ENCODE peak calls at places on chromosomes 1 and 21, in eight cellular contexts. N is heart left ventricle; T is stimulated activated CD8-positive, alpha-beta memory T cell treated with anti-CD3 and anti-CD28 coated beads, Interleukin-15, amount 100 ng/mL, for 24 hours; G is fibroblast of villous mesenchyme; H is glomerular endothelial cell; C is astrocyte of the spinal cord; F is psoas muscle; V is HepG2. E is an unnamed sample.

GRCh38 chr1:233242827-233243483 is 52.6 kb downstream of the PCNX2 start:
- DNase-seq in N (no peak), C (no peak), G (no peak), H (no peak), V (no peak), F (no peak), T (no peak), E (no peak)

GRCh38 chr1:84506729-84507453 is 510 bp upstream of the GNG5 start:
- DNase-seq in N (no peak), G (no peak), V (no peak), H (peak; percentile 7), T (no peak), C (no peak), F (no peak), E (no peak)

GRCh38 chr1:33096358-33097005 is 15.5 kb downstream of the AZIN2 start:
- DNase-seq in C (peak; percentile 37), H (no peak), F (no peak), G (peak; percentile 54), N (no peak), T (no peak), V (no peak), E (no peak)

GRCh38 chr1:53447413-53447812 is 11.8 kb upstream of the DMRTB1 start:
- DNase-seq in G (no peak), V (no peak), T (no peak), N (no peak), F (no peak), C (no peak), H (no peak), E (no peak)

GRCh38 chr1:235632538-235633219 is 16.9 kb downstream of the GNG4 start:
- DNase-seq in N (no peak), T (no peak), G (peak; percentile 43), H (no peak), F (no peak), V (no peak), C (peak; percentile 66), E (peak; percentile 2)

GRCh38 chr1:26378088-26378878 is 5.7 kb upstream of the ZNF683 start:
- DNase-seq in F (no peak), H (peak; percentile 29), T (peak; percentile 49), V (no peak), C (peak; percentile 96), N (no peak), G (peak; percentile 98), E (no peak)

GRCh38 chr1:19582318-19582717 is 61.8 kb upstream of the NBL1 start:
- DNase-seq in C (no peak), T (peak; percentile 55), H (peak; percentile 20), G (no peak), V (no peak), N (peak; percentile 77), F (peak; percentile 61), E (no peak)

GRCh38 chr1:161051219-161051618 is 5.4 kb upstream of the USF1 start:
- DNase-seq in C (no peak), F (no peak), H (no peak), T (no peak), V (no peak), G (no peak), N (no peak), E (no peak)

GRCh38 chr1:219666242-219666641 is 53.3 kb upstream of the ZC3H11B start:
- DNase-seq in F (no peak), T (no peak), C (peak; percentile 85), N (no peak), G (peak; percentile 5), H (no peak), V (no peak), E (peak; percentile 52)

GRCh38 chr1:183251101-183251958 is 65.3 kb downstream of the LAMC2 start:
- DNase-seq in T (no peak), V (no peak), N (no peak), F (no peak), G (no peak), H (no peak), C (no peak), E (no peak)

GRCh38 chr21:46667735-46668380 is 32.4 kb downstream of the PRMT2 start:
- DNase-seq in F (peak; percentile 39), N (no peak), T (no peak), G (peak; percentile 61), C (peak; percentile 39), H (no peak), V (peak; percentile 14), E (no peak)

GRCh38 chr1:97632075-97632474 is 288.8 kb downstream of the DPYD start:
- DNase-seq in F (no peak), V (no peak), C (peak; percentile 68), N (no peak), H (peak; percentile 56), G (peak; percentile 14), T (no peak), E (no peak)

GRCh38 chr1:238345837-238346236 is 455.1 kb upstream of the ZP4 start:
- DNase-seq in T (no peak), F (no peak), H (no peak), C (no peak), V (no peak), G (no peak), N (no peak), E (no peak)

GRCh38 chr1:159911668-159912067 is 11.7 kb upstream of the CFAP45 start:
- DNase-seq in H (no peak), N (no peak), G (no peak), C (no peak), T (no peak), F (no peak), V (no peak), E (no peak)

GRCh38 chr1:43545321-43545685 is 14.6 kb downstream of the PTPRF start:
- DNase-seq in G (no peak), N (no peak), H (no peak), V (no peak), F (no peak), C (no peak), T (no peak), E (no peak)

GRCh38 chr1:84688461-84689061 is 1.7 kb downstream of the SSX2IP start:
- DNase-seq in N (no peak), F (no peak), G (peak; percentile 84), V (no peak), H (no peak), C (no peak), T (no peak), E (no peak)

GRCh38 chr1:169321539-169321938 is 46.1 kb downstream of the NME7 start:
- DNase-seq in V (no peak), C (peak; percentile 44), F (no peak), G (peak; percentile 42), N (no peak), T (no peak), H (no peak), E (no peak)

GRCh38 chr1:162093095-162093494 is 23.6 kb downstream of the NOS1AP start:
- DNase-seq in T (no peak), C (no peak), H (no peak), G (no peak), F (no peak), V (no peak), N (no peak), E (no peak)

E was measured in tibial artery.